ENCODE peak calls at places on chromosomes 13 and 19, in six cellular contexts. M, R, Q, T, H and D are unnamed samples.

GRCh38 chr13:85741017-85741416 is 58.2 kb downstream of the SLITRK6 start:
- DNase-seq in M (no peak), R (no peak), Q (no peak), T (no peak), H (no peak), D (no peak)

GRCh38 chr19:5585461-5586299 is 17.9 kb upstream of the TINCR start:
- DNase-seq in M (peak; percentile 73), R (no peak), Q (peak; percentile 88), T (peak; percentile 83), H (no peak), D (no peak)

GRCh38 chr13:48400090-48400694 is 12.7 kb downstream of the LPAR6 start:
- DNase-seq in M (no peak), R (peak; percentile 29), Q (no peak), T (no peak), H (no peak), D (no peak)

GRCh38 chr19:13207237-13208130 is 57.3 kb downstream of the IER2 start:
- DNase-seq in M (no peak), R (no peak), Q (peak; percentile 72), T (no peak), H (no peak), D (no peak)

GRCh38 chr19:6738726-6739389 is 622 bp upstream of the TRIP10 start:
- DNase-seq in M (peak; percentile 62), R (no peak), Q (peak; percentile 67), T (no peak), H (no peak), D (no peak)

GRCh38 chr13:41649659-41650058 is 192.3 kb downstream of the RGCC start:
- DNase-seq in M (peak; percentile 21), R (peak; percentile 41), Q (peak; percentile 64), T (peak; percentile 24), H (no peak), D (no peak)

GRCh38 chr19:1058112-1058511 is 8.9 kb upstream of the ARHGAP45 start:
- DNase-seq in M (no peak), R (no peak), Q (no peak), T (no peak), H (no peak), D (no peak)

GRCh38 chr19:8204961-8205360 is 4.2 kb upstream of the CERS4 start:
- DNase-seq in M (peak; percentile 24), R (no peak), Q (peak; percentile 41), T (no peak), H (no peak), D (no peak)

GRCh38 chr13:33686772-33687480 is 131.0 kb upstream of the RFC3 start:
- DNase-seq in M (no peak), R (no peak), Q (no peak), T (no peak), H (no peak), D (no peak)

GRCh38 chr19:28710278-28710677 is 502.7 kb downstream of the UQCRFS1 start:
- DNase-seq in M (no peak), R (peak; percentile 43), Q (peak; percentile 79), T (peak; percentile 45), H (peak; percentile 3), D (no peak)

GRCh38 chr13:30647824-30648521 is 30.3 kb downstream of the USPL1 start:
- DNase-seq in M (no peak), R (no peak), Q (no peak), T (no peak), H (no peak), D (no peak)

GRCh38 chr13:111491021-111491420 is 170.6 kb downstream of the TEX29 start:
- DNase-seq in M (no peak), R (no peak), Q (peak; percentile 19), T (no peak), H (no peak), D (no peak)

GRCh38 chr13:110404321-110404720 is 97.2 kb downstream of the COL4A2 start:
- DNase-seq in M (no peak), R (no peak), Q (no peak), T (no peak), H (no peak), D (no peak)

GRCh38 chr13:24694907-24695306 is 14.7 kb downstream of the ATP12A start:
- DNase-seq in M (no peak), R (no peak), Q (no peak), T (no peak), H (no peak), D (no peak)

GRCh38 chr19:31611348-31611877 is 262.2 kb upstream of the TSHZ3 start:
- DNase-seq in M (no peak), R (no peak), Q (no peak), T (no peak), H (no peak), D (no peak)

GRCh38 chr19:38686530-38686888 is 39.1 kb downstream of the ACTN4 start:
- DNase-seq in M (no peak), R (no peak), Q (no peak), T (no peak), H (peak; percentile 53), D (no peak)

GRCh38 chr13:68851026-68851425 is 1256.6 kb upstream of the ATXN8OS start:
- DNase-seq in M (no peak), R (no peak), Q (no peak), T (no peak), H (no peak), D (no peak)

GRCh38 chr19:10929402-10929794 is 787 bp downstream of the TIMM29 start:
- DNase-seq in M (peak; percentile 26), R (no peak), Q (peak; percentile 44), T (peak; percentile 20), H (no peak), D (no peak)

GRCh38 chr13:35992964-35993363 is 138.2 kb downstream of the DCLK1 start:
- DNase-seq in M (no peak), R (no peak), Q (no peak), T (no peak), H (no peak), D (no peak)

GRCh38 chr19:8342684-8343482 is at the start of gene KANK3:
- DNase-seq in M (peak; percentile 99), R (peak; percentile 90), Q (peak; percentile 100), T (peak; percentile 100), H (peak; percentile 55), D (peak; percentile 95)

GRCh38 chr13:113667771-113668490 is 912 bp downstream of the GRK1 start:
- DNase-seq in M (peak; percentile 5), R (no peak), Q (no peak), T (no peak), H (no peak), D (no peak)
- TF ChIP-seq CREB1 in M (no peak), R (no peak), Q (no peak), T (no peak), H (no peak), D (no peak)

GRCh38 chr19:45882652-45883585 is 3.0 kb downstream of the IRF2BP1 start:
- DNase-seq in M (peak; percentile 94), R (peak; percentile 93), Q (peak; percentile 96), T (peak; percentile 75), H (peak; percentile 70), D (peak; percentile 98)

GRCh38 chr19:45879971-45880370 is 6.0 kb downstream of the IRF2BP1 start:
- DNase-seq in M (no peak), R (no peak), Q (no peak), T (no peak), H (no peak), D (no peak)

GRCh38 chr19:45883586-45883880 is 2.4 kb downstream of the IRF2BP1 start:
- DNase-seq in M (no peak), R (no peak), Q (no peak), T (no peak), H (no peak), D (no peak)

GRCh38 chr19:45881082-45881908 is 4.6 kb downstream of the IRF2BP1 start:
- DNase-seq in M (no peak), R (no peak), Q (no peak), T (no peak), H (no peak), D (no peak)

DNA sequence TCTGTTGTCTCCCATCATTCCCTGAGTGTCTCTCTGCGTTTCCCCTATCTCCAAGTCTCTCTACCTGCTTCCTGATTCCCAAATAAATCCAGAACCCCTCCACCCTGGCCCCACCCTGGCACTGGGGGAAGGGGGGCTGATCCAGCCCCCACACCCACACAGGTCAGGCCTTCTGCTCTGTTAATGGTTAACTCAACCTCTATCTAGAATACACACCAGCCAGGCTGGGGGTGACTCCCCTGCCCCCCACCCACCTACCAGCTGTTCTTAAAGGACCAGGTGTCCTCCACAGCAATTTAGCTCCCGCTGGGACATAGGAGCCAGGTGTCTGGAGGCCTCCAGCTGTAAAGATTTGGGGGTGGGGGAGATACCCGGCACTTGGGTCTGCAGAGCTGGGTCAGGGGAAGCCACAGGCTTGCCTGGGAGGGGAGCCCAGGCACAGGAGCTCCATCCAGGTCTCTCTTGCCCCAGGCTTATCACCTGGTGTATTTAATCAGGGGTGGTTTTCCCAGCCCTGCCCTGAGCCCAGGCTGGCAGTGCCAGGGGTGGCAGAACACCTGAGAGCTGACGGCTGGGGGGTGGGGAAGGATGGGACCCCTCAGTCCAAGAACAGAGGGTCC is 3.9 kb downstream of the IRF2BP1 start:
- DNase-seq in M (peak; percentile 56), R (peak; percentile 84), Q (peak; percentile 76), T (peak; percentile 59), H (no peak), D (no peak)
- TF ChIP-seq CREB1 in M (no peak), R (no peak), Q (no peak), T (no peak), H (no peak), D (no peak)

DNA sequence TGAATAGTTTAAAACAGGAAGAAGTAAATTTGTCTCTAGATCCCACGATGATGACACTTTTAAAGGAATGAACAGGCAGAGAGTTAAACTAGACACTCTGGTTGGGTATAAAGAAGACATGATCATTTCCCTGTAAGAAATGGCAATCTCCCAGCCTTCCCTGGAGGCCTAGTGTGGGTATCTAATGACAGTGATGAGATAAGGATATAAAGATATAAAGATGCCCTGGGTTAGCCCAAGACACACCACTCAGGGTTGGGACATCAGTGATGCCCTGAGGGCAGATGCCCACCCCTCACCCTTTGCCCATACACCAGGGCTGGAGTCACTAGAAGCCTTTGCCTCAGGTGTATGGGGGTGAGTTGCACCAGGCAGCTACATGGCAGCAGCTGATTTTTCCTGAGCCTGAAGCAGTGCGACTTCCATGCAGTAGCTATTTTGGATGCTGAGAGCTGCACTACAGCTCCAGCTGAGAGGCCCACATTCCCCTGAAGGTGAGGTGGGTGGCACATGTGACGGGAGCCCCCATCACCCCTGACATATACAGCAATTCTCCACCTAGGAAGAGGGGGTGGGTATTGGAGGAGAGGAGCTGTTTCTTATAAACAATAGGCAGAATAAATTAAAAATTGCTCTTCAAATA is 177.5 kb downstream of the NDFIP2 start:
- DNase-seq in M (no peak), R (no peak), Q (no peak), T (no peak), H (no peak), D (no peak)
- TF ChIP-seq CREB1 in M (no peak), R (no peak), Q (no peak), T (no peak), H (no peak), D (no peak)

DNA sequence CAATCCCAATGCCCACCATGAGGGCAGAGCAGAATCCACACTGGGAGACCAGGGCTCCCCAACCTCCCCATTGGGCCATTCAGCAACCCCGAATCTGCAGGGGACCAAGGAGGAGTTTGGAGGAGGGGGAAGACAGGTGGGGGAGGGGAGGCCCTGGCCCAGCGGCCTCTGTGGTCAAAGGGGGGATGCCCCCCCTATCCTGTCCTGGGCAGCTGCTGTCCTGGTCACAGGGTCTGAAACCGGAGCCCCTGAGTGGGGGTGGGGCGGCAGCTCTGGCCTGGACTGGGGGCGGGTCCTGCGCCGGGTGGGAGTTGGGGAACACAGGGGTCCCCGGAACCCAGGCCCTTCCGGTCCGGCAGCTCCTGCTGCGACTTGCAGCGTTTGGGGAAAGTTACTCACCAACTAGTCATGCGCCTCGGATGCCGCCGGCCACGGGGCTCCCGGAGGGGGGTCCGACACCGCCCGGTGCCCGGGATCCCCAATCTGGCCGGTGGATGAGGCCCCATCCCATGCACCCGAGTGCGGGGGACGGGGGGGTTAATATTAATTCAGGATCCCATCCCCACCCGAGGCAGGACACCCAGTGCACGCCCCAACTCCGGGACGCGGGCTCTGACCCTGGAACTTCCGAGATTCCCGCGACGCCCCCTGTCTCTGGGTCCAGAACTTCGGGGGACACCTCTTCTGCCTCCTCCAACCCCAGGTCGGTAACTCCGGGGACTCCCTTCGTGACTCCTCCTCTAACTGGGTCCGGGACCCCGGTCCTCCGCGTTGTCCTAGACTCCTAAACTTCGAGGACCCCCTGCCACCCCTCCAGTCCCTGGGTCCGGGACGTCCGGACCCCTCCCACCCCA is 868 bp downstream of the HOMER3 start:
- DNase-seq in M (peak; percentile 80), R (no peak), Q (peak; percentile 87), T (no peak), H (no peak), D (peak; percentile 47)
- TF ChIP-seq CREB1 in M (no peak), R (no peak), Q (peak; percentile 5), T (no peak), H (no peak), D (no peak)